ENCODE peak calls at places on chromosomes 3 and 15, in six cellular contexts. K, J, P, Q, D and N are unnamed samples.

GRCh38 chr15:49196856-49197255 is 26.8 kb downstream of the GALK2 start:
- DNase-seq in J (no peak), K (no peak), P (no peak), D (no peak), Q (no peak), N (no peak)

GRCh38 chr3:178966299-178967183 is 105.1 kb downstream of the ZMAT3 start:
- DNase-seq in D (peak; percentile 3), Q (peak; percentile 72), P (peak; percentile 37), J (no peak), K (no peak), N (no peak)

GRCh38 chr15:41018534-41018933 is 65.3 kb downstream of the CHAC1 start:
- DNase-seq in P (peak; percentile 28), D (no peak), K (no peak), J (no peak), Q (peak; percentile 90), N (no peak)

GRCh38 chr3:132351222-132351806 is 34.1 kb downstream of the ACP3 start:
- DNase-seq in P (peak; percentile 51), D (no peak), J (no peak), Q (no peak), K (no peak), N (no peak)

GRCh38 chr3:42996633-42997075 is 17.5 kb downstream of the GASK1A start:
- DNase-seq in D (no peak), P (no peak), Q (no peak), K (no peak), J (no peak), N (no peak)

GRCh38 chr15:101047301-101047781 is 128.2 kb downstream of the LRRK1 start:
- DNase-seq in J (no peak), Q (no peak), P (peak; percentile 55), D (no peak), K (peak; percentile 18), N (peak; percentile 83)

GRCh38 chr3:133489466-133490085 is 83.9 kb upstream of the CDV3 start:
- DNase-seq in P (peak; percentile 64), D (no peak), Q (no peak), J (no peak), K (no peak), N (no peak)

GRCh38 chr3:118641608-118642007 is 393.0 kb downstream of the IGSF11 start:
- DNase-seq in K (no peak), D (no peak), P (peak; percentile 94), J (no peak), Q (no peak), N (no peak)

GRCh38 chr3:139225551-139225950 is 118.3 kb upstream of the MRPS22 start:
- DNase-seq in K (no peak), D (no peak), J (no peak), Q (no peak), P (no peak), N (no peak)

GRCh38 chr15:62417444-62417843 is 252.4 kb upstream of the C2CD4B start:
- DNase-seq in K (no peak), Q (no peak), P (no peak), D (no peak), J (no peak), N (no peak)

GRCh38 chr3:164479406-164479805 is 598.9 kb downstream of the SI start:
- DNase-seq in J (no peak), K (no peak), Q (no peak), D (no peak), P (no peak), N (no peak)

GRCh38 chr3:142641504-142641903 is 45.3 kb downstream of the PLS1 start:
- DNase-seq in J (no peak), Q (no peak), P (no peak), D (no peak), K (no peak), N (no peak)

GRCh38 chr3:195532345-195532744 is 10.8 kb downstream of the PPP1R2 start:
- DNase-seq in D (no peak), K (no peak), J (no peak), Q (no peak), P (no peak), N (no peak)

GRCh38 chr3:111151438-111151837 is 79.8 kb downstream of the NECTIN3 start:
- DNase-seq in Q (no peak), D (peak; percentile 27), P (peak; percentile 79), J (no peak), K (no peak), N (no peak)

GRCh38 chr3:49454898-49455681 is 15.0 kb upstream of the DAG1 start:
- DNase-seq in P (no peak), Q (no peak), D (no peak), K (no peak), J (no peak), N (no peak)

GRCh38 chr15:60912984-60913697 is 316.0 kb downstream of the RORA start:
- DNase-seq in P (no peak), D (no peak), Q (peak; percentile 20), K (no peak), J (no peak), N (no peak)

GRCh38 chr15:56869573-56869972 is 48.9 kb upstream of the TCF12 start:
- DNase-seq in J (no peak), P (peak; percentile 59), K (no peak), D (no peak), Q (peak; percentile 31), N (no peak)

GRCh38 chr3:16513141-16514020 is at the start of gene RFTN1:
- DNase-seq in J (peak; percentile 95), K (peak; percentile 73), P (peak; percentile 69), D (no peak), Q (peak; percentile 50), N (no peak)

GRCh38 chr3:115922681-115923347 is 299.5 kb downstream of the GAP43 start:
- DNase-seq in K (no peak), J (no peak), P (peak; percentile 81), D (peak; percentile 10), Q (no peak), N (no peak)

GRCh38 chr15:63969652-63970421 is 76.4 kb downstream of the DAPK2 start:
- DNase-seq in P (no peak), Q (peak; percentile 42), J (no peak), D (peak; percentile 13), K (no peak), N (peak; percentile 70)

GRCh38 chr3:95172549-95172948 is 1109.7 kb downstream of the NSUN3 start:
- DNase-seq in K (no peak), Q (no peak), J (no peak), D (no peak), P (peak; percentile 10), N (no peak)

GRCh38 chr15:90126457-90127435 is 24.5 kb upstream of the IDH2 start:
- DNase-seq in P (peak; percentile 93), J (no peak), Q (no peak), D (peak; percentile 64), K (no peak), N (no peak)

GRCh38 chr15:94259121-94259776 is 27.9 kb downstream of the MCTP2 start:
- DNase-seq in J (no peak), Q (no peak), D (no peak), K (no peak), P (no peak), N (no peak)

GRCh38 chr3:65178703-65179102 is 490.9 kb upstream of the ADAMTS9 start:
- DNase-seq in K (no peak), P (no peak), J (no peak), D (no peak), Q (no peak), N (no peak)

GRCh38 chr3:130699765-130700164 is 46.9 kb downstream of the PIK3R4 start:
- DNase-seq in Q (peak; percentile 33), P (peak; percentile 69), J (no peak), K (no peak), D (peak; percentile 30), N (no peak)
- TF ChIP-seq CTCF in Q (no peak), P (peak; percentile 80), J (no peak), K (no peak), D (peak; percentile 51), N (no peak)

GRCh38 chr3:64053581-64053980 is 30.3 kb upstream of the PSMD6 start:
- DNase-seq in P (no peak), Q (no peak), D (no peak), K (no peak), J (no peak), N (no peak)
- TF ChIP-seq POLR2AphosphoS5 in P (no peak), Q (no peak), D (no peak), K (no peak), J (no peak), N (no peak)

GRCh38 chr15:88603885-88604284 is 17.3 kb upstream of the AEN start:
- DNase-seq in J (no peak), Q (no peak), K (no peak), D (no peak), P (peak; percentile 47), N (no peak)

GRCh38 chr15:88605507-88606436 is 15.4 kb upstream of the AEN start:
- DNase-seq in D (no peak), Q (peak; percentile 19), P (peak; percentile 90), J (peak; percentile 86), K (no peak), N (peak; percentile 37)

GRCh38 chr15:88606437-88606794 is 14.7 kb upstream of the AEN start:
- DNase-seq in K (no peak), Q (no peak), P (peak; percentile 71), D (no peak), J (no peak), N (peak; percentile 42)

GRCh38 chr15:88604381-88604951 is 16.7 kb upstream of the AEN start:
- DNase-seq in D (no peak), P (peak; percentile 63), Q (no peak), J (peak; percentile 70), K (no peak), N (no peak)

DNA sequence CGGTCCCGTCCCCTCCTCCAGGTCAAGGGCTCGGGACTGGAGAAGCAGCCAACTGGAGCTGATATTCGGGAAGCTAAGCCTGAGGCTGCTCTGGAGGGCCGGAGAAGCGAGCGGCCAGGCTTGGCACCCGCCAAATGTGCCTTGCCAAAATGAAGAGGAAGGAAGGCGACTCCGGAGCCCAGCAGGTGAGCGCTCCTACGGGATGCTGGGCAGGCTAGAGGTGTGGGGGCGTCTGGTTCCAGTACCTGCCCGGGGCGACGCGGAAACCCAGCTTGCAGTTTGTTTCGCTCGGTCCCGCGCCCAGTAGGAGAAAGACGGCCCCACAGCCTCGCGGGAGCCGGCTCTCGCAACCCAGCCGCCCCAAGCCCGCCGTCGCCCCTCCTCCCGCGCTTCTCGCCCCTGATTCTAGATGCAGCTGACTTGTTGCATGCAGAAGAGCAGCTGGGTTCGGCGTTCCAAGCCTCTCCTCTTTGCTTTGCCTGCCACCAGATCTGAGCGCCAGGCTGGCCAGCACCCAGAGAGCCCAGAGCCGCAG is 16.1 kb upstream of the AEN start:
- DNase-seq in J (peak; percentile 68), K (no peak), Q (no peak), P (peak; percentile 52), D (no peak), N (no peak)
- H3K4me3 ChIP-seq in J (no peak overlapping the region), K (no peak overlapping the region), Q (no peak overlapping the region), P (peak overlapping the region; percentile 82), D (no peak overlapping the region), N (no peak overlapping the region)

GRCh38 chr3:33113772-33114621 is at the start of gene CRTAP:
- DNase-seq in J (peak; percentile 100), D (peak; percentile 81), K (peak; percentile 98), P (peak; percentile 94), Q (peak; percentile 98), N (peak; percentile 97)
- TF ChIP-seq CTCF in J (peak; percentile 35), D (no peak), K (no peak), P (no peak), Q (no peak), N (no peak)